ENCODE peak calls at places on chromosomes 16 and 17, in five cellular contexts. One of them, this sample, is unnamed.

GRCh38 chr17:82031303-82031884 is at the start of gene RAC3:
- DNase-seq in NCI-H1092 treated with DMSO at 0.1 percent for 48 hours: peak
- DNase-seq in T follicular helper cell: no peak
- DNase-seq in NCI-H748 treated with DMSO at 0.1 percent for 48 hours: peak
- DNase-seq in cardiac muscle cell: peak
- DNase-seq in this sample: peak

GRCh38 chr16:58428621-58429557 is 36.6 kb downstream of the GINS3 start:
- DNase-seq in NCI-H748 treated with DMSO at 0.1 percent for 48 hours: no peak
- DNase-seq in cardiac muscle cell: no peak
- DNase-seq in T follicular helper cell: no peak
- DNase-seq in NCI-H1092 treated with DMSO at 0.1 percent for 48 hours: no peak
- DNase-seq in this sample: peak

GRCh38 chr16:11361751-11362742 is 16.8 kb downstream of the RMI2 start:
- DNase-seq in NCI-H748 treated with DMSO at 0.1 percent for 48 hours: no peak
- DNase-seq in cardiac muscle cell: no peak
- DNase-seq in NCI-H1092 treated with DMSO at 0.1 percent for 48 hours: no peak
- DNase-seq in T follicular helper cell: no peak
- DNase-seq in this sample: peak

GRCh38 chr16:75227361-75228142 is 8.8 kb downstream of the CTRB1 start:
- DNase-seq in T follicular helper cell: no peak
- DNase-seq in NCI-H748 treated with DMSO at 0.1 percent for 48 hours: no peak
- DNase-seq in cardiac muscle cell: no peak
- DNase-seq in NCI-H1092 treated with DMSO at 0.1 percent for 48 hours: no peak
- DNase-seq in this sample: no peak

GRCh38 chr17:1073241-1073962 is 76.5 kb downstream of the TIMM22 start:
- DNase-seq in cardiac muscle cell: no peak
- DNase-seq in T follicular helper cell: no peak
- DNase-seq in NCI-H748 treated with DMSO at 0.1 percent for 48 hours: no peak
- DNase-seq in NCI-H1092 treated with DMSO at 0.1 percent for 48 hours: peak
- DNase-seq in this sample: no peak

GRCh38 chr16:82567203-82567602 is 59.6 kb upstream of the CDH13 start:
- DNase-seq in cardiac muscle cell: no peak
- DNase-seq in NCI-H748 treated with DMSO at 0.1 percent for 48 hours: no peak
- DNase-seq in T follicular helper cell: no peak
- DNase-seq in NCI-H1092 treated with DMSO at 0.1 percent for 48 hours: no peak
- DNase-seq in this sample: no peak

GRCh38 chr16:30179931-30180330 is 3.5 kb upstream of the CORO1A start:
- DNase-seq in cardiac muscle cell: no peak
- DNase-seq in NCI-H1092 treated with DMSO at 0.1 percent for 48 hours: no peak
- DNase-seq in NCI-H748 treated with DMSO at 0.1 percent for 48 hours: no peak
- DNase-seq in T follicular helper cell: no peak
- DNase-seq in this sample: no peak

GRCh38 chr17:44375196-44376017 is 11.8 kb upstream of the FAM171A2 start:
- DNase-seq in NCI-H748 treated with DMSO at 0.1 percent for 48 hours: no peak
- DNase-seq in T follicular helper cell: no peak
- DNase-seq in cardiac muscle cell: no peak
- DNase-seq in NCI-H1092 treated with DMSO at 0.1 percent for 48 hours: no peak
- DNase-seq in this sample: no peak

GRCh38 chr17:2030779-2031163 is 818 bp downstream of the DPH1 start:
- DNase-seq in NCI-H1092 treated with DMSO at 0.1 percent for 48 hours: no peak
- DNase-seq in cardiac muscle cell: peak
- DNase-seq in T follicular helper cell: no peak
- DNase-seq in NCI-H748 treated with DMSO at 0.1 percent for 48 hours: no peak
- DNase-seq in this sample: no peak

GRCh38 chr17:16945513-16946201 is 26.3 kb downstream of the TNFRSF13B start:
- DNase-seq in cardiac muscle cell: no peak
- DNase-seq in T follicular helper cell: no peak
- DNase-seq in NCI-H748 treated with DMSO at 0.1 percent for 48 hours: no peak
- DNase-seq in NCI-H1092 treated with DMSO at 0.1 percent for 48 hours: no peak
- DNase-seq in this sample: no peak

This sample was measured in kidney tubule cell.